ENCODE peak calls at places on chromosomes 13 and 19, in nine cellular contexts. Q, P, X, O, S, C, U, V and E are unnamed samples.

GRCh38 chr19:1066251-1066747 is 668 bp upstream of the ARHGAP45 start:
- DNase-seq in Q (peak; percentile 57), S (no peak), P (no peak), U (no peak), V (no peak), C (no peak), O (peak; percentile 79), X (no peak), E (no peak)

GRCh38 chr19:21839966-21840365 is 4.0 kb upstream of the ZNF43 start:
- DNase-seq in O (no peak), X (no peak), S (no peak), V (no peak), C (no peak), U (no peak), Q (no peak), P (no peak), E (no peak)

GRCh38 chr19:16338470-16339360 is 14.1 kb downstream of the KLF2 start:
- DNase-seq in Q (peak; percentile 91), P (peak; percentile 96), V (no peak), O (peak; percentile 57), X (peak; percentile 69), U (no peak), C (no peak), S (no peak), E (no peak)

GRCh38 chr19:12668346-12668745 is 1.7 kb downstream of the WDR83 start:
- DNase-seq in Q (no peak), U (no peak), X (no peak), C (no peak), O (no peak), V (no peak), P (no peak), S (no peak), E (no peak)

GRCh38 chr13:39604736-39605135 is 1.7 kb upstream of the LHFPL6 start:
- DNase-seq in U (no peak), Q (no peak), X (no peak), S (no peak), C (no peak), V (no peak), P (no peak), O (no peak), E (no peak)

GRCh38 chr19:56868446-56868845 is 27.9 kb upstream of the PEG3 start:
- DNase-seq in U (no peak), X (no peak), S (no peak), C (no peak), P (no peak), Q (no peak), V (no peak), O (no peak), E (no peak)

GRCh38 chr19:1064661-1065605 is 2.0 kb upstream of the ARHGAP45 start:
- DNase-seq in V (peak; percentile 53), S (peak; percentile 72), X (peak; percentile 78), P (peak; percentile 68), Q (peak; percentile 69), U (peak; percentile 87), C (peak; percentile 80), O (peak; percentile 91), E (peak; percentile 66)

GRCh38 chr19:33998739-33999345 is 173.5 kb upstream of the LSM14A start:
- DNase-seq in Q (peak; percentile 47), O (no peak), U (no peak), P (no peak), V (no peak), C (no peak), X (no peak), S (no peak), E (no peak)

GRCh38 chr13:110023729-110024645 is 237.6 kb upstream of the IRS2 start:
- DNase-seq in S (peak; percentile 56), P (peak; percentile 68), O (no peak), Q (no peak), X (no peak), C (peak; percentile 92), U (no peak), V (no peak), E (peak; percentile 45)

GRCh38 chr19:49119411-49120324 is at the start of gene PPFIA3:
- DNase-seq in C (peak; percentile 79), S (peak; percentile 91), X (peak; percentile 68), O (peak; percentile 87), Q (peak; percentile 46), V (peak; percentile 41), P (peak; percentile 54), U (peak; percentile 71), E (peak; percentile 76)

GRCh38 chr19:5762608-5763217 is 21.8 kb downstream of the PRR22 start:
- DNase-seq in C (no peak), P (no peak), O (no peak), X (no peak), U (no peak), Q (no peak), S (no peak), V (no peak), E (no peak)

GRCh38 chr19:28881616-28882015 is 331.3 kb downstream of the UQCRFS1 start:
- DNase-seq in O (peak; percentile 51), X (no peak), C (no peak), P (no peak), S (no peak), Q (no peak), V (no peak), U (no peak), E (no peak)

GRCh38 chr13:35211949-35212348 is 264.5 kb downstream of the MAB21L1 start:
- DNase-seq in S (no peak), X (no peak), C (no peak), O (no peak), V (no peak), P (no peak), Q (no peak), U (no peak), E (no peak)
- H3K9me3 ChIP-seq in S (no peaks in the 10 kb centered on the region), X (no peaks in the 10 kb centered on the region), C (no peaks in the 10 kb centered on the region), O (no peaks in the 10 kb centered on the region), V (no peaks in the 10 kb centered on the region), P (no peaks in the 10 kb centered on the region), Q (no peaks in the 10 kb centered on the region), U (no peaks in the 10 kb centered on the region), E (no peaks in the 10 kb centered on the region)

DNA sequence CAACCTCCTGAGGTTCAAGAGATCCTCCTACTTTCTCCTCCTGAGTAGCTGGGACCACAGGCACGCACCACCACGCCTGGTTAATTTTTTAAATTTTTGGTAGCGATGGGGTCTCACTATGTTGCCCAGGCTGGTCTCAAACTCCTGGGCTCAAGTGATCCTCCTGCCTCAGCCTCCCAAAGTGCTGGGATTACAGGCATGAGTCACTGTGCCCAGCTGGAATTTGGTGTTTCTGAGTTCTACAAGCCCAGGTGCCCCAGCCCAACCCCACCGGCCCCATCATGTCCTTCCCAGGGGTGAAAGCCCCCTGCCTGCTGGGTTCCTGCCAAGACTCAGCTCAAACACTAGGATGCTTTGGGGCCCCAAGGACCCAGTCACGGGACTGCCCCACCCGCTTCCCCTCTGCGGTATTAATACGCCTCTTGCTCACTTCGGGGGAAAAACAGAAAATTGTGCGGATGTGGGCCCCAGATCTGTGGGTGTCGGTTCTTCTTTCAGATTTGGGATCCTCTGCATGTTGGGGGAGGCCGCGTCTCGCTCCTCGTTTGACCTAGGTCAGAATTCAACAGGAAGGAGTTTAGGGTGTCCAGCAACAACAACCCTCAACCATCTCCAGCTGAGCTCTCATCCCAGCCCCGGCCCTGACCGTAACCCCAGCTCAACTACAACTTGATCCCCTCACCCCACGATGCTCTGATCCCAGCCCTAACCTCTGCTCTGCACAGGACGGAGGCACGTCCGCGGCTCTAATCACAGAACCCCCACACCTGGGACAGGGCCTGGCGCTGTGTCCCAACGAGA is 3.7 kb upstream of the FCER2 start:
- DNase-seq in U (no peak), P (no peak), S (no peak), V (peak; percentile 33), X (peak; percentile 78), Q (no peak), O (no peak), C (peak; percentile 69), E (peak; percentile 30)
- H3K27ac ChIP-seq in U (peak overlapping the region; percentile 82), P (no peak overlapping the region), S (no peak overlapping the region), V (no peak overlapping the region), X (peak overlapping the region; percentile 67), Q (no peak overlapping the region), O (no peak overlapping the region), C (no peak overlapping the region), E (peak overlapping the region; percentile 38)

GRCh38 chr19:42424712-42425131 is 2.5 kb downstream of the LIPE start:
- DNase-seq in V (no peak), O (peak; percentile 75), X (no peak), S (no peak), P (no peak), C (no peak), Q (no peak), U (no peak), E (no peak)
- H3K27me3 ChIP-seq in V (peaks cover 37% of the 10 kb centered on the region), O (peaks cover 26% of the 10 kb centered on the region), X (no peaks in the 10 kb centered on the region), S (no peaks in the 10 kb centered on the region), P (no peaks in the 10 kb centered on the region), C (no peaks in the 10 kb centered on the region), Q (no peaks in the 10 kb centered on the region), U (no peaks in the 10 kb centered on the region), E (no peaks in the 10 kb centered on the region)

DNA sequence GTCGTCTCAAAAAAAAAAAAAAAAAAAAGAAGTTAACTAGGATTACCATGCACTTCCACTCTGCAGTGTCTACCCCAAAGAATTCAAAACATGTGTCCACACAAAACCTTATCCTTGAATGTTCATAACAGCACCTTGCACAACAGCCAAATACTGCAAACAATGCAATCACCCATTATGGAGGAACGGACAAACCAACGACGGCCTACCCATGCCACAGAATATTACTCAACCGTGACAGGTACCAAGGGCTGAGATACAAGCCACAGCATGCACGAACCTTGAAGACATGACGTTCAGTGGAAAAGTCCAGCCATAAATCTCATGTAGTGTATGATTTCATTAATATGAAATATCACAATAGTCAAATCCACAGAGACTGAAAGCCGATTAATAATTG is 3.0 kb upstream of the SHISA7 start:
- DNase-seq in S (no peak), C (no peak), V (no peak), X (no peak), P (no peak), U (no peak), Q (no peak), O (no peak), E (no peak)
- H3K9me3 ChIP-seq in S (no peaks in the 10 kb centered on the region), C (no peaks in the 10 kb centered on the region), V (no peaks in the 10 kb centered on the region), X (no peaks in the 10 kb centered on the region), P (no peaks in the 10 kb centered on the region), U (no peaks in the 10 kb centered on the region), Q (no peaks in the 10 kb centered on the region), O (no peaks in the 10 kb centered on the region), E (no peaks in the 10 kb centered on the region)